ENCODE peak calls at places on chromosomes 3 and 15, in eight cellular contexts. I is small intestine, C is K562, S is retinal pigment epithelial cell, Z is progenitor cell of endocrine pancreas, R is Calu3, Q is AG10803, K is heart left ventricle. H is an unnamed sample.

GRCh38 chr3:119357190-119357589 is 63.0 kb downstream of the ARHGAP31 start:
- DNase-seq in Z (no peak), K (no peak), C (no peak), I (no peak), R (peak; percentile 10), S (no peak), Q (no peak), H (no peak)

GRCh38 chr3:182908471-182908870 is 71.9 kb downstream of the DCUN1D1 start:
- DNase-seq in Q (peak; percentile 9), Z (no peak), C (no peak), I (no peak), R (no peak), K (no peak), S (no peak), H (no peak)

GRCh38 chr15:80473574-80474223 is 69.5 kb downstream of the ARNT2 start:
- DNase-seq in I (no peak), S (no peak), R (no peak), K (no peak), Z (no peak), C (no peak), Q (no peak), H (no peak)

GRCh38 chr3:53944019-53944418 is 52.4 kb upstream of the SELENOK start:
- DNase-seq in R (no peak), K (no peak), S (no peak), I (no peak), Q (no peak), C (no peak), Z (no peak), H (no peak)

GRCh38 chr3:9947025-9947995 is 4.9 kb downstream of the PRRT3 start:
- DNase-seq in S (no peak), Z (peak; percentile 56), I (peak; percentile 87), R (peak; percentile 89), C (no peak), Q (peak; percentile 70), K (peak; percentile 75), H (no peak)

GRCh38 chr15:62874933-62875625 is 167.5 kb upstream of the TPM1 start:
- DNase-seq in I (no peak), R (no peak), S (no peak), C (no peak), Q (no peak), Z (no peak), K (no peak), H (no peak)

GRCh38 chr3:47440131-47440530 is 35.6 kb downstream of the SCAP start:
- DNase-seq in Q (no peak), Z (no peak), K (no peak), I (no peak), S (no peak), R (no peak), C (peak; percentile 31), H (no peak)

GRCh38 chr3:153621988-153622387 is 460.0 kb downstream of the RAP2B start:
- DNase-seq in S (no peak), K (no peak), I (peak; percentile 3), C (no peak), R (no peak), Z (no peak), Q (no peak), H (no peak)

GRCh38 chr3:30644615-30645014 is 38.2 kb downstream of the TGFBR2 start:
- DNase-seq in I (peak; percentile 49), Q (peak; percentile 85), C (no peak), R (peak; percentile 20), S (no peak), K (peak; percentile 67), Z (no peak), H (peak; percentile 59)

GRCh38 chr3:58874248-58874741 is 175.5 kb downstream of the CFAP20DC start:
- DNase-seq in S (no peak), I (no peak), K (no peak), Q (peak; percentile 9), R (no peak), Z (no peak), C (no peak), H (no peak)

GRCh38 chr3:87260270-87260669 is 16.1 kb downstream of the POU1F1 start:
- DNase-seq in K (no peak), C (peak; percentile 16), R (peak; percentile 62), Z (peak; percentile 23), S (no peak), I (peak; percentile 47), Q (peak; percentile 57), H (no peak)

GRCh38 chr3:29408676-29409075 is 127.8 kb downstream of the RBMS3 start:
- DNase-seq in R (no peak), K (no peak), Q (peak; percentile 65), C (no peak), I (no peak), Z (no peak), S (no peak), H (no peak)

GRCh38 chr3:8441969-8442559 is 59.6 kb upstream of the LMCD1 start:
- DNase-seq in C (peak; percentile 36), R (peak; percentile 28), K (no peak), Q (peak; percentile 83), Z (peak; percentile 11), S (peak; percentile 49), I (peak; percentile 68), H (no peak)

GRCh38 chr3:17577795-17578520 is 164.5 kb downstream of the TBC1D5 start:
- DNase-seq in Z (no peak), I (no peak), K (no peak), R (no peak), Q (peak; percentile 79), C (no peak), S (peak; percentile 51), H (no peak)

GRCh38 chr3:52495777-52496602 is 852 bp downstream of the STAB1 start:
- DNase-seq in R (no peak), K (no peak), Z (no peak), S (no peak), I (no peak), C (no peak), Q (peak; percentile 62), H (no peak)

GRCh38 chr3:58366699-58367098 is 34.0 kb downstream of the PXK start:
- DNase-seq in Q (peak; percentile 29), R (no peak), C (no peak), Z (no peak), K (no peak), S (no peak), I (no peak), H (no peak)

GRCh38 chr3:52385157-52385556 is 59.7 kb downstream of the SEMA3G start:
- DNase-seq in C (peak; percentile 80), S (peak; percentile 8), Z (peak; percentile 42), R (peak; percentile 41), I (peak; percentile 33), K (no peak), Q (peak; percentile 12), H (no peak)

GRCh38 chr3:150097588-150097890 is 126.8 kb upstream of the PFN2 start:
- DNase-seq in S (no peak), Q (peak; percentile 79), I (no peak), K (no peak), Z (no peak), R (no peak), C (no peak), H (no peak)

GRCh38 chr15:63059573-63060216 is 17.1 kb downstream of the TPM1 start:
- DNase-seq in K (no peak), Z (no peak), I (no peak), Q (no peak), C (no peak), R (no peak), S (no peak), H (no peak)

GRCh38 chr3:171783086-171783485 is 27.2 kb downstream of the PLD1 start:
- DNase-seq in C (no peak), R (no peak), I (no peak), Q (peak; percentile 52), Z (no peak), K (no peak), S (no peak), H (no peak)

GRCh38 chr15:71437404-71437803 is 322.1 kb downstream of the THSD4 start:
- DNase-seq in C (no peak), Z (no peak), Q (no peak), I (no peak), R (no peak), S (no peak), K (no peak), H (no peak)

GRCh38 chr15:81752149-81752942 is 293.5 kb downstream of the MEX3B start:
- DNase-seq in Q (peak; percentile 57), R (no peak), C (no peak), Z (no peak), I (peak; percentile 28), S (no peak), K (peak; percentile 80), H (peak; percentile 34)

GRCh38 chr15:59976480-59976879 is 27.6 kb upstream of the FOXB1 start:
- DNase-seq in I (peak; percentile 55), R (no peak), Q (no peak), Z (no peak), K (no peak), S (no peak), C (no peak), H (no peak)

GRCh38 chr3:16936233-16936632 is 51.5 kb downstream of the PLCL2 start:
- DNase-seq in S (no peak), C (peak; percentile 85), Z (no peak), K (no peak), Q (no peak), I (no peak), R (no peak), H (no peak)

GRCh38 chr3:53890726-53891499 is 746 bp downstream of the SELENOK start:
- DNase-seq in S (no peak), C (peak; percentile 27), I (peak; percentile 81), R (no peak), Q (no peak), K (no peak), Z (no peak), H (no peak)

GRCh38 chr3:6351752-6352151 is 509.2 kb upstream of the GRM7 start:
- DNase-seq in Q (no peak), R (no peak), K (no peak), C (no peak), S (no peak), Z (no peak), I (no peak), H (no peak)

GRCh38 chr15:62740141-62741004 is 302.2 kb upstream of the TPM1 start:
- DNase-seq in R (no peak), Z (no peak), C (no peak), S (no peak), K (no peak), I (no peak), Q (no peak), H (no peak)

GRCh38 chr3:56855856-56856538 is 54.2 kb upstream of the ARHGEF3 start:
- DNase-seq in K (no peak), S (no peak), C (peak; percentile 10), I (no peak), Z (no peak), Q (no peak), R (peak; percentile 18), H (no peak)

GRCh38 chr15:57272770-57273357 is 103.4 kb upstream of the CGNL1 start:
- DNase-seq in K (no peak), R (no peak), Z (no peak), Q (no peak), S (no peak), I (no peak), C (no peak), H (no peak)

GRCh38 chr3:193030276-193030675 is 112.6 kb upstream of the MB21D2 start:
- DNase-seq in I (no peak), K (no peak), Q (peak; percentile 16), R (no peak), C (no peak), S (no peak), Z (no peak), H (no peak)

H was measured in omental fat pad.